ENCODE peak calls at places on chromosomes 6 and 20, in six cellular contexts. C is heart left ventricle, E is GM23248, A is cardiac muscle cell, J is heart right ventricle, T is body of pancreas. K is an unnamed sample. For H3K4me1, the result is how much of the 10 kb centered on the place peaks cover.

GRCh38 chr20:60327971-60328660 is 369.9 kb downstream of the CDH26 start:
- DNase-seq in C (no peak), E (no peak), A (no peak), J (no peak), T (no peak), K (peak)

GRCh38 chr6:41941280-41942044 is at the start of gene CCND3:
- DNase-seq in C (peak), E (peak), A (peak), J (peak), T (peak), K (peak)

GRCh38 chr6:149059557-149059956 is 258.0 kb upstream of the TAB2 start:
- DNase-seq in C (no peak), E (no peak), A (no peak), J (no peak), T (no peak), K (no peak)

GRCh38 chr6:144314562-144314961 is 29.4 kb downstream of the UTRN start:
- DNase-seq in C (peak), E (no peak), A (no peak), J (peak), T (peak), K (no peak)

GRCh38 chr20:47295921-47296426 is 60.5 kb downstream of the ZMYND8 start:
- DNase-seq in C (no peak), E (no peak), A (peak), J (no peak), T (peak), K (no peak)

GRCh38 chr6:109690373-109690739 is 646 bp downstream of the AK9 start:
- DNase-seq in C (peak), E (peak), A (no peak), J (peak), T (peak), K (peak)

GRCh38 chr6:41707565-41708200 is 27.7 kb downstream of the TFEB start:
- DNase-seq in C (no peak), E (no peak), A (no peak), J (no peak), T (peak), K (no peak)

GRCh38 chr6:157240059-157240959 is 83.0 kb downstream of the TMEM242 start:
- DNase-seq in C (peak), E (peak), A (peak), J (no peak), T (peak), K (peak)

GRCh38 chr6:158619922-158620801 is 24.4 kb downstream of the DYNLT1 start:
- DNase-seq in C (no peak), E (no peak), A (peak), J (no peak), T (no peak), K (no peak)

GRCh38 chr6:79525272-79526100 is 11.7 kb downstream of the LCA5 start:
- DNase-seq in C (peak), E (peak), A (peak), J (no peak), T (peak), K (no peak)

GRCh38 chr6:161001421-161001820 is 9.9 kb downstream of the MAP3K4 start:
- DNase-seq in C (no peak), E (no peak), A (no peak), J (no peak), T (peak), K (no peak)

GRCh38 chr6:96749891-96750290 is 87.4 kb downstream of the GPR63 start:
- DNase-seq in C (no peak), E (no peak), A (no peak), J (no peak), T (no peak), K (no peak)

GRCh38 chr6:7758456-7758855 is 32.6 kb downstream of the BMP6 start:
- DNase-seq in C (no peak), E (peak), A (peak), J (no peak), T (peak), K (no peak)

GRCh38 chr6:145685932-145686331 is 49.4 kb downstream of the EPM2A start:
- DNase-seq in C (no peak), E (no peak), A (no peak), J (no peak), T (no peak), K (no peak)

GRCh38 chr20:6623989-6624388 is 143.5 kb upstream of the BMP2 start:
- DNase-seq in C (no peak), E (no peak), A (no peak), J (no peak), T (no peak), K (no peak)

GRCh38 chr6:56292505-56293181 is 45.3 kb upstream of the COL21A1 start:
- DNase-seq in C (no peak), E (peak), A (peak), J (peak), T (peak), K (no peak)

GRCh38 chr6:98946877-98947410 is 802 bp downstream of the FBXL4 start:
- DNase-seq in C (no peak), E (peak), A (peak), J (peak), T (peak), K (no peak)

GRCh38 chr20:50663095-50663821 is 28.1 kb downstream of the RIPOR3 start:
- DNase-seq in C (no peak), E (no peak), A (no peak), J (peak), T (peak), K (no peak)

GRCh38 chr20:13180986-13181889 is 39.8 kb upstream of the ISM1 start:
- DNase-seq in C (no peak), E (no peak), A (no peak), J (no peak), T (no peak), K (no peak)

GRCh38 chr6:38310061-38310460 is 329.7 kb downstream of the BTBD9 start:
- DNase-seq in C (peak), E (no peak), A (no peak), J (no peak), T (no peak), K (no peak)

GRCh38 chr6:15513131-15513771 is 149.6 kb downstream of the DTNBP1 start:
- DNase-seq in C (no peak), E (no peak), A (no peak), J (no peak), T (no peak), K (peak)

GRCh38 chr20:20503788-20504528 is 136.1 kb downstream of the INSM1 start:
- DNase-seq in C (no peak), E (no peak), A (no peak), J (no peak), T (no peak), K (no peak)

GRCh38 chr6:150924808-150925654 is 59.5 kb downstream of the MTHFD1L start:
- DNase-seq in C (no peak), E (peak), A (peak), J (no peak), T (no peak), K (no peak)

GRCh38 chr20:46438156-46438750 is 31.8 kb upstream of the ELMO2 start:
- DNase-seq in C (no peak), E (peak), A (peak), J (peak), T (peak), K (no peak)

GRCh38 chr6:38427492-38428210 is 212.1 kb downstream of the BTBD9 start:
- DNase-seq in C (no peak), E (no peak), A (no peak), J (no peak), T (no peak), K (no peak)

GRCh38 chr20:2814587-2815051 is at the start of gene C20orf141:
- DNase-seq in C (peak), E (peak), A (peak), J (no peak), T (peak), K (peak)

GRCh38 chr20:61251529-61252393 is at the start of gene CDH4:
- DNase-seq in C (no peak), E (peak), A (peak), J (no peak), T (no peak), K (no peak)

GRCh38 chr20:15111654-15112053 is 774.2 kb upstream of the FLRT3 start:
- DNase-seq in C (no peak), E (no peak), A (no peak), J (no peak), T (no peak), K (no peak)

GRCh38 chr6:5782783-5783567 is 223.8 kb downstream of the NRN1 start:
- DNase-seq in C (peak), E (peak), A (no peak), J (peak), T (peak), K (peak)

GRCh38 chr6:157219201-157220200 is 103.8 kb downstream of the TMEM242 start:
- DNase-seq in C (no peak), E (peak), A (peak), J (no peak), T (no peak), K (no peak)

GRCh38 chr20:35956616-35957015 is 2.3 kb upstream of the SCAND1 start:
- DNase-seq in C (no peak), E (no peak), A (no peak), J (no peak), T (no peak), K (no peak)

GRCh38 chr6:148747493-148748160 is 797 bp downstream of the UST start:
- DNase-seq in C (peak), E (peak), A (peak), J (peak), T (peak), K (peak)

GRCh38 chr6:108896111-108896661 is 48.0 kb downstream of the ARMC2 start:
- DNase-seq in C (no peak), E (peak), A (peak), J (no peak), T (no peak), K (no peak)

GRCh38 chr6:111658445-111659154 is 52.9 kb upstream of the TRAF3IP2 start:
- DNase-seq in C (no peak), E (peak), A (peak), J (no peak), T (no peak), K (no peak)

GRCh38 chr20:41981746-41982145 is 363.6 kb upstream of the CHD6 start:
- DNase-seq in C (no peak), E (no peak), A (no peak), J (no peak), T (no peak), K (no peak)

DNA sequence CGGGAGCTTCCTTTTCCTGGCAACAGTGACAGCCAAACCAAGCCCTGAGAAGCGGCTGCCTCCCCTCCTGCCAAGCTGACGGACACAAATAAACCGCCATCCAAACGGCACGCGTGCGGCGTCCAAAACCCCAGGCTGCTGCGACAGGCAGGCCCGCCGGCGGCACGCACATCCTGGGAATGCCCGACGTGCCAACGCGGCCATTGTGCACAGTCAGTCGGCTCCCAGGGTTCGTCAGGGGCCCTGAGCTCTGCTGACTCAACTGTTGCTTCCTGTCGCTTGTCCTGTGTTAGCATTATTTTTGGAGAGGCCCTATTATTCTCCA is 6.8 kb downstream of the JAG1 start:
- DNase-seq in C (peak), E (no peak), A (no peak), J (peak), T (peak), K (peak)
- H3K4me1 ChIP-seq in C (under half), E (under half), A (half or more), J (half or more), T (half or more), K (under half)

DNA sequence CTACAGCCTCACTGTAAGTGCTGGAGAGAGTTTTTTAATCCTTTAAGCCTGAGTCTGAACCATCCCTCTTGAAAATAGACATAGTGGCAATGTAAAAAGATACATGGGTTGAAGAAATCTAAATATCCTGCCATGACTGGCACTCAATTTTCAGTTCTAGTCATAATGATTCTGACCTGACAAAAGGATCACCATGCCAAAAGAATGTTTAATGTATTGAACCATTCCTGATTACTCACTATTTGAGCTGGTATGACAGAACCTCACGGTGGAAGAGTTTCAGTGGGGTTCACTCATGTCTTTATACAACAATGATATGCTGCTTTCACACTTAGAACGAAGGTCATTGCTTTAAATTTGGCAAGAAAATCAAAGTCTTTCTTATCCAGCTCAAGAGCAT is 93.4 kb downstream of the HIVEP2 start:
- DNase-seq in C (no peak), E (peak), A (no peak), J (no peak), T (no peak), K (no peak)
- H3K4me3 ChIP-seq in C (no peak), E (peak), A (no peak), J (no peak), T (no peak), K (no peak)

GRCh38 chr6:106141441-106142237 is 55.5 kb downstream of the PRDM1 start:
- DNase-seq in C (no peak), E (no peak), A (no peak), J (no peak), T (no peak), K (no peak)
- H3K4me1 ChIP-seq in C (under half), E (under half), A (under half), J (under half), T (under half), K (under half)

GRCh38 chr20:56848561-56848960 is 219.5 kb downstream of the TFAP2C start:
- DNase-seq in C (no peak), E (no peak), A (no peak), J (no peak), T (no peak), K (no peak)

GRCh38 chr20:56842086-56842485 is 213.0 kb downstream of the TFAP2C start:
- DNase-seq in C (no peak), E (no peak), A (no peak), J (no peak), T (no peak), K (no peak)

GRCh38 chr20:56843817-56844216 is 214.7 kb downstream of the TFAP2C start:
- DNase-seq in C (no peak), E (peak), A (no peak), J (no peak), T (peak), K (no peak)

GRCh38 chr20:56843386-56843785 is 214.3 kb downstream of the TFAP2C start:
- DNase-seq in C (no peak), E (peak), A (no peak), J (no peak), T (no peak), K (no peak)

GRCh38 chr20:56845546-56846081 is 216.5 kb downstream of the TFAP2C start:
- DNase-seq in C (no peak), E (no peak), A (no peak), J (no peak), T (no peak), K (no peak)
- H3K4me3 ChIP-seq in C (no peak), E (no peak), A (no peak), J (no peak), T (no peak), K (no peak)

DNA sequence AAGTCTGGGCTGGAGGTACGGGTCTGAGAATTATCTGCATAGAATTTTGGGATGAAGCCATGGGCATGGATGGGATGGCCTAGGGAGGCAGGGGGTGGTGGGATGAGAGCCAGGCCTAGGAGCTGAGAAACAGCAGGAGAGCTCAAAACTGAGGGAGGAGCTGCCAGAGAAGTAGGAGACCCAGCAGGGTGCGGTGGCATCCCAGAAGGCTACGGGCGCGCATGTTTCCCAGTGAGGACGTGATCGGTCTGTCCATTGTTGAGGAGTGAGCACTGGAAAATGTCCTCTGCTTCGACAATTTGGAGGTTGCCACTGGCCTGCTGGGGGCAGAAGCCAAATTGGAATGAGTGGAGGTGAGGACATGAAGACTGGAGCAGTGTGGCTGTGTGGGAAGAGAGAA is 14.5 kb upstream of the MROH8 start:
- DNase-seq in C (no peak), E (no peak), A (no peak), J (no peak), T (no peak), K (no peak)
- H3K4me1 ChIP-seq in C (under half), E (under half), A (under half), J (under half), T (half or more), K (under half)

GRCh38 chr20:33568378-33569289 is 78.7 kb downstream of the CBFA2T2 start:
- DNase-seq in C (peak), E (peak), A (no peak), J (peak), T (peak), K (peak)
- H3K4me3 ChIP-seq in C (no peak), E (no peak), A (no peak), J (no peak), T (no peak), K (no peak)

DNA sequence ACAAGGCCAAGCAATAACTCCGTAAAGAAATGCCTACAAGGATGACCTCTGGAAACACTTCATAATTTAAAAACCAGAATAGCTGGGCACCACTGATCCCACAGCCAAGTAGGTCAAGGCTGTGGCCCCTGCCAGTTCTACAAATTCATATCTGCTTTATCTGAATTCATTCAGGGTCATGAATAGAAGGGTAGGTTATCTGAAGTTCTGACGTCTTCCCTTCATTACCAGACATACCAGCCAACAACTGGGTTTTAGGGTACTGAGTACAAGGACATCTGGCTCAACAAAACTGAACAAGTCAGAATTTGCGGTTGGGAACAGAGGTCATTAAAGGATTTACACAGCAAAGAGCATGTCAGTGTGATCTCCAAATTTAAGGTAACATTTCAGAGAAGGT is 26.0 kb downstream of the MAP3K5 start:
- DNase-seq in C (no peak), E (no peak), A (no peak), J (no peak), T (no peak), K (no peak)
- H3K4me1 ChIP-seq in C (under half), E (under half), A (under half), J (under half), T (half or more), K (under half)

DNA sequence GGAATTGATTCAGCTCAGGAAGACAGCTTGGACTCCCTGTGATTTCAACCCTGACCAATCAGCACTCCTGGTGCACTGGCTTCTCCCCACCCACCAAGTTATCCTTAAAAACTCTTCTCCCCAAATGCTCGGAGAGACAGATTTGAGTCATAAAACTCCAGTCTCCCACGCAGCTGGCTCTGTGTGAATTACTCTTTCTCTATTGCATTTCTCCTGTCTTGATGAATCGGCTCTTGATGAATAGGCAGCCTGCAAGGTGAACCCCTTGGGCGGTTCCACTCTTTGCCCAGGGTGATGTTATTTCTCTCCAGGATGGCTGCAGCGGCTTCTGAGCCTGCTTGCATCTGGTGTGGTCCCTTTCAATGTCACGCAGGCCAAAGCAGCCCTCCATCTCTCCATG is 12.4 kb downstream of the SLC52A3 start:
- DNase-seq in C (no peak), E (peak), A (no peak), J (no peak), T (no peak), K (no peak)
- H3K4me3 ChIP-seq in C (no peak), E (no peak), A (no peak), J (no peak), T (no peak), K (no peak)

DNA sequence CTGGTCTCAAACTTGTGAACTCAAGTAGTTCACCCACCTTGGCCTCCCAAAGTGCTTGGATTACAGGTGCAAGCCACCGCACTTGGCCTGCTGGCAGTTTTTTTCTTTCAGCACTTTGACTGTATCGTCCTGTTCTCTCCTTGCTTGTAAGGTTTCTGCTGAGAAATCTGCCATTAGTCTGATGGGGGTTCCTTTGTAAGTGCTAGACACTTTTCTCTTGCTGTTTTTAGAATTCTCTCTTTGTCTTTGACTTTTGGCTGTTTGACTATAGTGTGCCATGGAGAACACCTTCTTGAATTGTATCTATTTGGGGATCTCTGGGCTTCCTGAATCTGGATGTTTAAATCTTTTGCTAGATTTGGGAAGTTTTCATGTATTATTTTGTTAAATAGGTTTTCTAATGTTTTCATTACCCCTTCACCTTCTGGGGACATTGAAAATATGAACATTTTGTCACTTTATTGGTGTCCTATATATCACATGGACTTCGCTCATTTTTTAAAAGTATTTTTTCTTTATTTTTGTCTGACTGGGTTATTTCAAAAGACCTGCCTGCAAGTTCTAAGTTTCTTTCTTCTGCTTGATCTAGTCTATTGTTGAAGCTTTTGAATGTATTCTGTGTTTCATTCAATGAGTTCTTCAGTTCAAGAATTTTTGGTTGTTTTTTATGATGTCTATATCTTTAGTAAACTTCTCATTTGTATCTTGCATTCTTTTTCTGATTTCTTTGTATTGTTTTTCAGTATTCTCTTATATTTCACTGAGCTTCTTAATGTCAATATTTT is 22.1 kb downstream of the GJA10 start:
- DNase-seq in C (no peak), E (no peak), A (no peak), J (no peak), T (no peak), K (no peak)
- H3K4me1 ChIP-seq in C (under half), E (under half), A (under half), J (under half), T (under half), K (under half)

DNA sequence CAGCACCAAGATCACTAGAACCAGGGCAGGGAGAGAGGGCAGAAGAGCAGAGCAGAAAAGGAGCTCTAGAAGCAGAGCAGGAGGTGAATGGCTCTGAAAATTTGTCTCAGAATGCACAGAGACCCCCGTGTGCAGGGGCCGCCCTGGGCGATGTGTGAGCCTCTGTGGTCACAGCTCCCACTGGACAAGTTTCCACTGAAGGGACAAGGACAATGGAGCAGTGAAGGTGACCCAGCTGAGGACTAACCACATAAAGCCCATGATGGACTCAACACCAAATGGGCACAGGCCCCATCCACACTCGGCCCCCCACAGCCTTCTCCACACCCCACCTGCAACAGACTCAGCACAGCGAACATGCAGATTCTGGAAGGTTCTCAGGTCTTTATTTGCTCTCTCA is 3.5 kb downstream of the HLA-B start:
- DNase-seq in C (no peak), E (no peak), A (no peak), J (no peak), T (no peak), K (no peak)
- H3K4me3 ChIP-seq in C (no peak), E (no peak), A (no peak), J (no peak), T (no peak), K (no peak)

K was measured in aorta.